ENCODE peak calls at places on chromosomes 1 and 21, in five cellular contexts. X is K562, Y is GM12878, R is SK-N-SH, J is H1. E is an unnamed sample.
A peak's percentile ranks its signal among the peaks of the same experiment; 100 is the strongest.

GRCh38 chr1:204520834-204521709 is 4.9 kb downstream of the MDM4 start:
- DNase-seq in X (peak; percentile 22), Y (peak; percentile 82), R (no peak), J (no peak), E (no peak)

GRCh38 chr21:46041183-46041582 is 56.7 kb upstream of the COL6A2 start:
- DNase-seq in X (no peak), Y (no peak), R (no peak), J (no peak), E (no peak)

GRCh38 chr21:33028271-33028670 is 2.5 kb downstream of the OLIG2 start:
- DNase-seq in X (no peak), Y (no peak), R (no peak), J (no peak), E (no peak)

GRCh38 chr1:8047112-8047511 is 21.0 kb upstream of the ERRFI1 start:
- DNase-seq in X (no peak), Y (no peak), R (no peak), J (no peak), E (no peak)

GRCh38 chr1:115426271-115426771 is 88.3 kb upstream of the NGF start:
- DNase-seq in X (no peak), Y (no peak), R (no peak), J (no peak), E (no peak)

GRCh38 chr1:22420456-22421053 is 31.1 kb upstream of the ZBTB40 start:
- DNase-seq in X (peak; percentile 85), Y (no peak), R (peak; percentile 90), J (peak; percentile 73), E (peak; percentile 66)

GRCh38 chr1:179253286-179253972 is 24.0 kb upstream of the ABL2 start:
- DNase-seq in X (no peak), Y (no peak), R (no peak), J (no peak), E (no peak)

GRCh38 chr1:51920130-51920529 is 41.6 kb upstream of the NRDC start:
- DNase-seq in X (no peak), Y (no peak), R (no peak), J (no peak), E (no peak)

GRCh38 chr1:169102567-169102966 is 3.9 kb upstream of the ATP1B1 start:
- DNase-seq in X (no peak), Y (no peak), R (no peak), J (no peak), E (no peak)

GRCh38 chr1:54081306-54082270 is 28.2 kb downstream of the TCEANC2 start:
- DNase-seq in X (peak; percentile 79), Y (peak; percentile 23), R (peak; percentile 57), J (peak; percentile 85), E (peak; percentile 63)

GRCh38 chr1:58896211-58897183 is 112.7 kb upstream of the JUN start:
- DNase-seq in X (peak; percentile 75), Y (no peak), R (peak; percentile 73), J (no peak), E (no peak)

GRCh38 chr1:5897281-5897680 is 94.9 kb downstream of the NPHP4 start:
- DNase-seq in X (no peak), Y (no peak), R (no peak), J (peak; percentile 23), E (no peak)
- H2AFZ ChIP-seq in X (no peak overlapping the region), Y (no peak overlapping the region), R (no peak overlapping the region), J (no peak overlapping the region), E (no peak overlapping the region)

GRCh38 chr1:209900734-209901133 is 37.3 kb upstream of the SYT14 start:
- DNase-seq in X (no peak), Y (no peak), R (peak; percentile 10), J (no peak), E (no peak)

GRCh38 chr1:209893751-209894150 is 44.3 kb upstream of the SYT14 start:
- DNase-seq in X (no peak), Y (no peak), R (no peak), J (no peak), E (no peak)

GRCh38 chr1:209899948-209900347 is 38.1 kb upstream of the SYT14 start:
- DNase-seq in X (peak; percentile 55), Y (no peak), R (peak; percentile 39), J (peak; percentile 34), E (peak; percentile 22)

GRCh38 chr1:209895709-209896108 is 42.3 kb upstream of the SYT14 start:
- DNase-seq in X (no peak), Y (no peak), R (no peak), J (no peak), E (no peak)

GRCh38 chr1:209896346-209896745 is 41.7 kb upstream of the SYT14 start:
- DNase-seq in X (no peak), Y (no peak), R (no peak), J (no peak), E (no peak)
- H3K4me3 ChIP-seq in X (no peak overlapping the region), Y (no peak overlapping the region), R (no peak overlapping the region), J (no peak overlapping the region), E (no peak overlapping the region)

DNA sequence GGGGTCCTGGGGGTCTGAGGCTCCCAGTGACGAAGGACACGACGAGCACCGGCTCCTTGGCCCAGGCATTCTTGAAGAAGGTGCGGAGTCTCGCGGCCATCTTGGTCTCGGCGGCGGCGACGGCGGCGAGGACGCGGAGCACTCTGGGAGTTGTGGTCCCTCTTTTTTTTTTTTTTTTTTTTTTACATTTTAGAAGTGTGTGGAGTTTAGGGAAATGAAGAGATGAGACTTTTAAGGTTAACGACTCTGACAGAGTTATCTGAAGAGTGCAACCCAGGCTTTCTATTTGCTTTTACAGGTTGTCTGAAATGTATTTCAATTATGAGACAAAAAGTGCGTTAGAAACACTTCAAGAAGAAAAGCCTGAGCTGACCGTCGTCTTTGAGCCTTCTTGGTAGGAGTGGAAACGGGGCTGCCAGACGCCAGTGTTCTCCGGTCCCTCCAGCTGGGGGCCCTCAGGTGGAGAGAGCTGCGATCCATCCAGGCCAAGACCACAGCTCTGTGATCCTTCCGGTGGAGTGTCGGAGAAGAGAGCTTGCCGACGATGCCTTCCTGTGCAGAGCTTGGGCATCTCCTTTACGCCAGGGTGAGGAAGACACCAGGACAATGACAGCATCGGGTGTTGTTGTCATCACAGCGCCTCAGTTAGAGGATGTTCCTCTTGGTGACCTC is 9.7 kb downstream of the OR2B11 start:
- DNase-seq in X (peak; percentile 57), Y (no peak), R (peak; percentile 67), J (peak; percentile 23), E (no peak)
- TF ChIP-seq JUND in X (no peak), Y (no peak), R (no peak), J (no peak), E (no peak)

GRCh38 chr1:45337630-45338320 is 2.2 kb upstream of the TOE1 start:
- DNase-seq in X (no peak), Y (no peak), R (no peak), J (no peak), E (no peak)

GRCh38 chr1:45345014-45345413 is 4.8 kb upstream of the MUTYH start:
- DNase-seq in X (no peak), Y (no peak), R (no peak), J (no peak), E (no peak)

GRCh38 chr1:45339694-45340558 is at the start of the genes MUTYH and TOE1:
- DNase-seq in X (peak; percentile 98), Y (peak; percentile 73), R (peak; percentile 96), J (peak; percentile 88), E (peak; percentile 79)

GRCh38 chr1:45344491-45344890 is 4.3 kb upstream of the MUTYH start:
- DNase-seq in X (no peak), Y (no peak), R (no peak), J (no peak), E (no peak)

DNA sequence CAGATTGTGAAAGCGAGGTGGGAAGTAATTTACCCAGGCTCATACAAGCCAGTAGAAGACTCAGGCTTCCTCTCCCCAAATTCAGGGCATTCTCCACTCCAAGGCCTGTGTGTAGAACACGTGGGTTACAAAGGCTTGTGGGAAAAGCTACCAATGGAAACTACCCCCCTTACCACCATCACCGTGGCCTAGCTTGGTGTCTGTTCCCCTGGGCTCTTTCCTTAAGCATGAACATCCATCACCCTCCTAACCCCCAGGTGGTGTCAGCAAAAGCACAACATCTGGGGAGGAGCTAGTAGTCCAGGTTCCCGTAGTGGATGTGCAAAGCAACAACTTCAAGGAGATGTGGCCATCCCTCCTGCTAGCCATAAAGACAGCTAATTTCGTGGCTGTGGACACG is 576 bp upstream of the MUTYH start:
- DNase-seq in X (peak; percentile 61), Y (no peak), R (peak; percentile 39), J (no peak), E (no peak)
- H2AFZ ChIP-seq in X (peak overlapping the region; percentile 97), Y (no peak overlapping the region), R (peak overlapping the region; percentile 93), J (no peak overlapping the region), E (no peak overlapping the region)

DNA sequence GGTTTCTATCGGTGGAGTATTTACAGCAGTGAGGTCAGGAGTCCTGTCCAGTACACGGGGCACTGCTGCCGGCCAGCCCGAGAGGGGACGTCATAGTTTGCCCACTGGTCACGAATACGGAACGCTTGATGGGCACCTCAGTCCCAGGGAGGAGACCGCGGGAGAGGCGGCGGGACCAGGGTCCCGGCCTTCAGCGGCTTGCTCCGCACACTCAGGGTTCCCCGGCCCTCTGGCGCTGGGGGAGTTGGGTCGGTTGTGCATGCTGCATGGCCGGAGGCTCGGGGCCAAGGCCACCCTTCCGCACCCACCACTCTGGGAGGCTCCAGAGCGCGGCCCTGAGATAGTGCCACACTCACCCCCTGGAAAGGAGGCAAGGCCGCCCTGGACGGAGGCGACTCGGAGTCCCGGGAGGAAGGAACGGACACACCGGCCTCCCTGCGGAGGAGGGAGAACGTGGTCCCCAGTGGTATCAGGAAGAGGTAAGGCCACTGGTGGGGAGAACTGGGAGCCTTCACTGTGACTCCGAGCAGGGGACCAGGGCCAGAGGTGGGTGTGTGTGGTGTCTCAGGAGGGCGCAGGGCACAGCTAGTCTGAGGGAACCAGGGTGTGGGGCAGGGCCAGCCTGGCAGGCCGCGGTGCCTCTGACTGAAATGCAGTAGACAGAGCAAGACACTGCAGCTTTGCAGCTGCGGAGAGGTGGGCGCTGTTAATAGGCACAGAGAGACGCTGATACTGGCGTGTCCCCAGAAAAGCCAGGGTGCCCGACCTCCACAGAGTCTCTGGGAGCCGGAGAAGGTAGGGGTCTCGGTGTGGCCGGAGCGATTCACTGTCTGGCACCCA is 28.6 kb upstream of the PRSS38 start:
- DNase-seq in X (no peak), Y (no peak), R (peak; percentile 56), J (no peak), E (no peak)
- H3K4me3 ChIP-seq in X (no peak overlapping the region), Y (peak overlapping the region; percentile 77), R (peak overlapping the region; percentile 68), J (peak overlapping the region; percentile 52), E (no peak overlapping the region)